ENCODE peak calls at places on chromosomes 16 and 17, in ten cellular contexts. J is left lung; C is heart right ventricle; E is Panc1; R is HAP-1; K is PC-9; I is IMR-90; P is fibroblast of lung; M is naive thymus-derived CD4-positive, alpha-beta T cell; H is testis. N is an unnamed sample. For H3K4me1 and H3K36me3, the result is how much of the 10 kb centered on the place peaks cover.

GRCh38 chr17:34542700-34543336 is 36.6 kb upstream of the TMEM132E start:
- DNase-seq in J (no peak), C (no peak), E (no peak), R (peak), K (peak), I (no peak), P (peak), M (peak), H (peak), N (no peak)

GRCh38 chr17:41689497-41690299 is 1.0 kb downstream of the EIF1 start:
- DNase-seq in J (no peak), C (no peak), E (no peak), R (peak), K (peak), I (peak), P (peak), M (peak), H (peak), N (no peak)

GRCh38 chr16:56916571-56917403 is 15.2 kb upstream of the HERPUD1 start:
- DNase-seq in J (no peak), C (no peak), E (no peak), R (no peak), K (no peak), I (no peak), P (no peak), M (no peak), H (no peak), N (no peak)

GRCh38 chr17:15659663-15660062 is 24.4 kb downstream of the TRIM16 start:
- DNase-seq in J (no peak), C (peak), E (no peak), R (no peak), K (peak), I (no peak), P (peak), M (no peak), H (no peak), N (peak)

GRCh38 chr17:70375406-70375805 is 206.1 kb downstream of the KCNJ2 start:
- DNase-seq in J (no peak), C (no peak), E (no peak), R (no peak), K (no peak), I (no peak), P (no peak), M (no peak), H (no peak), N (no peak)

GRCh38 chr17:50269477-50270429 is 4.5 kb upstream of the TMEM92 start:
- DNase-seq in J (peak), C (peak), E (peak), R (peak), K (peak), I (peak), P (peak), M (peak), H (peak), N (peak)

GRCh38 chr16:85391769-85392583 is 221.1 kb upstream of the GSE1 start:
- DNase-seq in J (peak), C (peak), E (no peak), R (no peak), K (no peak), I (peak), P (no peak), M (no peak), H (peak), N (peak)

GRCh38 chr16:19559242-19559910 is 3.9 kb downstream of the VPS35L start:
- DNase-seq in J (no peak), C (no peak), E (peak), R (peak), K (peak), I (peak), P (peak), M (peak), H (no peak), N (no peak)

GRCh38 chr16:74650966-74651567 is 15.6 kb downstream of the RFWD3 start:
- DNase-seq in J (no peak), C (no peak), E (no peak), R (peak), K (no peak), I (no peak), P (no peak), M (no peak), H (no peak), N (no peak)

GRCh38 chr16:46801428-46802049 is 29.4 kb downstream of the C16orf87 start:
- DNase-seq in J (no peak), C (no peak), E (no peak), R (no peak), K (no peak), I (peak), P (no peak), M (no peak), H (no peak), N (no peak)

GRCh38 chr17:66549731-66550207 is 247.4 kb downstream of the PRKCA start:
- DNase-seq in J (no peak), C (no peak), E (no peak), R (no peak), K (peak), I (peak), P (peak), M (no peak), H (no peak), N (no peak)

GRCh38 chr17:9217151-9218067 is 196.1 kb downstream of the NTN1 start:
- DNase-seq in J (no peak), C (no peak), E (no peak), R (no peak), K (peak), I (peak), P (peak), M (no peak), H (no peak), N (no peak)

GRCh38 chr16:27729516-27730304 is 179.8 kb downstream of the KATNIP start:
- DNase-seq in J (peak), C (no peak), E (no peak), R (no peak), K (no peak), I (peak), P (peak), M (no peak), H (no peak), N (no peak)

GRCh38 chr16:20755238-20755637 is 8.6 kb upstream of the ACSM3 start:
- DNase-seq in J (no peak), C (no peak), E (no peak), R (no peak), K (no peak), I (no peak), P (no peak), M (no peak), H (no peak), N (no peak)

GRCh38 chr16:11868412-11868980 is 17.2 kb upstream of the RSL1D1 start:
- DNase-seq in J (no peak), C (no peak), E (no peak), R (no peak), K (no peak), I (no peak), P (no peak), M (no peak), H (no peak), N (no peak)

GRCh38 chr17:6510321-6511023 is 45.9 kb downstream of the PITPNM3 start:
- DNase-seq in J (no peak), C (no peak), E (no peak), R (no peak), K (no peak), I (peak), P (peak), M (no peak), H (no peak), N (peak)

GRCh38 chr16:27819356-27819755 is 244.2 kb downstream of the GSG1L start:
- DNase-seq in J (no peak), C (no peak), E (no peak), R (no peak), K (no peak), I (no peak), P (no peak), M (no peak), H (no peak), N (peak)

GRCh38 chr16:74320707-74321106 is 24.1 kb downstream of the PSMD7 start:
- DNase-seq in J (no peak), C (no peak), E (no peak), R (no peak), K (no peak), I (no peak), P (no peak), M (no peak), H (peak), N (no peak)

GRCh38 chr17:50169121-50169764 is 3.4 kb downstream of the SGCA start:
- DNase-seq in J (peak), C (peak), E (peak), R (peak), K (peak), I (peak), P (peak), M (peak), H (peak), N (no peak)

GRCh38 chr17:52298881-52299280 is 140.4 kb upstream of the CA10 start:
- DNase-seq in J (no peak), C (no peak), E (no peak), R (no peak), K (no peak), I (no peak), P (no peak), M (no peak), H (no peak), N (no peak)

GRCh38 chr16:56911771-56912541 is 20.0 kb upstream of the HERPUD1 start:
- DNase-seq in J (no peak), C (peak), E (no peak), R (no peak), K (no peak), I (peak), P (peak), M (no peak), H (peak), N (peak)

GRCh38 chr16:52114414-52114813 is 432.5 kb downstream of the TOX3 start:
- DNase-seq in J (no peak), C (no peak), E (no peak), R (no peak), K (no peak), I (no peak), P (peak), M (no peak), H (no peak), N (no peak)

GRCh38 chr16:86406056-86406455 is 104.3 kb upstream of the FOXF1 start:
- DNase-seq in J (no peak), C (no peak), E (no peak), R (no peak), K (no peak), I (peak), P (peak), M (no peak), H (no peak), N (no peak)

GRCh38 chr17:35778641-35779196 is 16.7 kb downstream of the MMP28 start:
- DNase-seq in J (no peak), C (no peak), E (no peak), R (no peak), K (no peak), I (no peak), P (peak), M (no peak), H (no peak), N (no peak)

GRCh38 chr17:18129041-18129502 is 20.5 kb downstream of the MYO15A start:
- DNase-seq in J (no peak), C (no peak), E (no peak), R (no peak), K (peak), I (peak), P (peak), M (no peak), H (peak), N (peak)

GRCh38 chr16:17246974-17247718 is 223.6 kb downstream of the XYLT1 start:
- DNase-seq in J (no peak), C (no peak), E (no peak), R (no peak), K (no peak), I (no peak), P (no peak), M (no peak), H (no peak), N (no peak)

GRCh38 chr16:63617990-63618763 is 1503.7 kb downstream of the CDH11 start:
- DNase-seq in J (peak), C (peak), E (no peak), R (no peak), K (no peak), I (no peak), P (peak), M (no peak), H (peak), N (no peak)

GRCh38 chr16:70701998-70702397 is 16.1 kb upstream of the MTSS2 start:
- DNase-seq in J (no peak), C (no peak), E (no peak), R (no peak), K (no peak), I (no peak), P (no peak), M (no peak), H (no peak), N (no peak)

DNA sequence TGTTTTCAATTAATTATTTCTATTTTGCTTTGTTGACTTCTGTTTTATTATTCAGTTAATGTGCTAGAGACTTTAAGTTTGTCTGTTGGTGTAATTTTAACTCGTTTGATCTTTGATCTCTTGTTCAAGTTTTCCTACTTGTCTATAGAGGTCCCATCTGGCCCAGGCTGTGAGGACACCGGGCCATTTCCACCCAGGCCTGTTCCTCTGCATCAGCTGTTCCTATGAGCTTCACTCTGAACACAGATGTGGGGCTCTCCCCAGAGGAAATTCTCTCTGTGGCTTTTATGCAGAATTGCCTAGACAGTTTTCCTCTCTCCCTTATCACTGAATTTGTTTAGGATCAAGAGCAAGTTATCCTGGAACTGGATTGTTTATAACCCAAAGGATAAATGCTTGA is 44.7 kb downstream of the MYO18A start:
- DNase-seq in J (no peak), C (no peak), E (no peak), R (no peak), K (no peak), I (no peak), P (no peak), M (no peak), H (no peak), N (no peak)
- H3K4me1 ChIP-seq in J (under half), C (half or more), E (under half), R (under half), K (half or more), I (half or more), P (half or more), M (under half), H (under half), N (under half)

GRCh38 chr16:22323998-22324786 is 27.0 kb downstream of the POLR3E start:
- DNase-seq in J (no peak), C (no peak), E (no peak), R (no peak), K (no peak), I (no peak), P (no peak), M (no peak), H (no peak), N (peak)
- H3K36me3 ChIP-seq in J (under half), C (under half), E (under half), R (half or more), K (under half), I (half or more), P (under half), M (under half), H (under half), N (half or more)

DNA sequence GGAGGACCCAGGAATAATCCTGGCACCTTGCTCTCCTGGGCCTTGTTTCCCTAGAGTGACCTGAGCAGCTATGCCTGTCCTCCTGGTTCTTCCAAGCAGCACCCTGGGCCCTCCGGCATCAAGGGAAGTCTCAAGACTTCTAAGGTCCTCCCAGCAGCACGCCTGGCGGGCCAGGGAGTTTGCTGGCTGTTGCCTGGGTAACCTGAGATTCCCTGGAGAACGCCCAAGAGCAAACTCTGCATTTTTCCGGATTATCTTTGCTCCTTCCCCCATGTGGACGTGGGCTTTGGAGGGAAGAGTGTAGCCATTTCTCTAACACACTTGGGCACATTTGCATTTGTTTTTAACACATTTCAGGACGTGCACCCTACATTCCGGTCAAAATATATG is 116.8 kb downstream of the ADCY9 start:
- DNase-seq in J (no peak), C (peak), E (no peak), R (peak), K (no peak), I (peak), P (peak), M (no peak), H (peak), N (no peak)
- H3K4me1 ChIP-seq in J (under half), C (under half), E (under half), R (under half), K (under half), I (under half), P (under half), M (under half), H (under half), N (under half)

DNA sequence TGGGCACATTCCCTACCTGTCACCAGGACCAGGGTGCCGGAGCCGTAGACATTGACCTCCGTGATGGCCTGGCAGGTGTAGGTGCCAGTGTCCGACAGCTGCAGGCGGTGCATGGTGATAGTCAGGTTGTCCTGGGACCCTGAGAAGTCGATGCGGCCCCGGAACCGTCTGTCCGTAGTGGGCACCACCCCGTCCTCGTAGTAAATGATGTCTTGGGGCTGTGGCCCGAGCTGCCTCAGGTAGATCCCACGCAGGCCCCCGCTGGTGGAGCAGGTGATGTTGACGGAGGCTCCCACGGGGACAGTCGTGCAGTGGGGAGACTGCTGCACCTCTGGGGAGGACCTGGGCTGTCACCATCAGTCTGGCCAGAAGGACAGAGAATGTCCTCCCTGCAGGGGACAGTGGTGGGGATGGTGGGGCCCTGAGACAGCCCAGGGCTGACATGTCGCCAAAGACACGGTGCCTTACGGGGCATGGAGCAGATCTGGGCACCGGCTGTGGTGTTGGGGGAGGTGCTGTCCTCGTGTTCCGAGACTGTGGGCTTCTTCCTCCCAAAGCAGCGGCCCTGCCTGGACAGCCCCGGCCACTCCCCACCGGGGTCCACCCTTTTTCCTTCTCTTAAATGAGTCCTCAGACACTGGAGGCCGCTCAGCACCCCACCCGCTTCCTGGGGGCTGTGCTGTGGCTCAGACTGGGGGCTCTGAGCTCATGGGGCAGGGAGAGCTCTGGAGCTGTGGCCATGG is 586 bp downstream of the CD7 start:
- DNase-seq in J (no peak), C (peak), E (no peak), R (no peak), K (no peak), I (no peak), P (no peak), M (no peak), H (no peak), N (no peak)
- H3K36me3 ChIP-seq in J (under half), C (under half), E (under half), R (under half), K (under half), I (under half), P (under half), M (under half), H (under half), N (under half)

GRCh38 chr17:39666231-39666600 is 1.1 kb downstream of the TCAP start:
- DNase-seq in J (no peak), C (no peak), E (no peak), R (no peak), K (no peak), I (no peak), P (no peak), M (no peak), H (no peak), N (no peak)
- H3K4me1 ChIP-seq in J (under half), C (half or more), E (under half), R (under half), K (under half), I (under half), P (under half), M (under half), H (under half), N (under half)

DNA sequence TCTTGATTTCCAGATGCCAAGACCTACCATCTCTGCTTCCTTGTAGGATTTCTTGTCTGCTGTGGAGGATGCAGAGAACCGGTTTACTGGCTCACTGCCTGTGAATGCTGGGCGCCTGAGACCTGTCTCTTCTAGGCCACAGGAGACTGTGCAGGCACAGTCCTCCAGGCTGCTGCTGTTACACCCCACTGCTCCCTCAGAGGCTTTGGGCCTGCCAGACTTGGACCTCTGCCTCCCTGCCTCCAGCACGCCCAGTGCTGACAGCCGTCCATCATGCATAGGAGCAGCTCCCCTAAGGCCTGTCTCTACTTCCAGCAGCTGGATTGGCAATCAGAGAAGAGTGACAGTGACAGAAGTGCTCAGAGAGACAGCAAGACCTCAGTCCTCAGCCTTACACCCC is 6.1 kb downstream of the HROB start:
- DNase-seq in J (peak), C (peak), E (no peak), R (no peak), K (no peak), I (no peak), P (no peak), M (no peak), H (no peak), N (no peak)
- H3K36me3 ChIP-seq in J (under half), C (under half), E (under half), R (half or more), K (under half), I (under half), P (under half), M (under half), H (under half), N (under half)

DNA sequence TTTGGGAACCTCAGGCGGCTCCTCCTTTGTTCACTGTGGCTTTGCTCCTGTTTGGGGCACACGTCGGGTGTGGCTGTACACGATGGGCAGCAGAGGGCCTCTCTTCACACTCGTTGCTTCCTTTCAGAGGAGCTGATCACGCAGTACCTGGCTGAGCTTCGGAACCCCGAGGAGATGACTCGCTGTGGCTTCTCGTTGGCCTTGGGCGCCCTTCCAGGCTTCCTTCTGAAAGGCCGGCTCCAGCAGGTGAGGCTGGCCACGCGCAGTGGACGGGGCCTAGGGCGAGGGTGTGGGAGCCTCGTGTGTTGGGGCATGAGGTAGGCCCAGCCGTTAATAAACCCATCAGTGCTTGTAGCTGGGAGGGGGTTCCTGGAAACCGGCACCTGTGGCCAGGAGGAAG is 85.0 kb upstream of the ZNF750 start:
- DNase-seq in J (peak), C (no peak), E (no peak), R (no peak), K (peak), I (no peak), P (no peak), M (no peak), H (no peak), N (no peak)
- H3K4me1 ChIP-seq in J (under half), C (under half), E (under half), R (under half), K (under half), I (under half), P (under half), M (under half), H (under half), N (under half)

GRCh38 chr17:78992542-78993212 is 13.0 kb upstream of the LGALS3BP start:
- DNase-seq in J (no peak), C (peak), E (no peak), R (no peak), K (no peak), I (no peak), P (no peak), M (no peak), H (peak), N (no peak)
- H3K36me3 ChIP-seq in J (under half), C (under half), E (under half), R (under half), K (under half), I (half or more), P (under half), M (under half), H (under half), N (half or more)

DNA sequence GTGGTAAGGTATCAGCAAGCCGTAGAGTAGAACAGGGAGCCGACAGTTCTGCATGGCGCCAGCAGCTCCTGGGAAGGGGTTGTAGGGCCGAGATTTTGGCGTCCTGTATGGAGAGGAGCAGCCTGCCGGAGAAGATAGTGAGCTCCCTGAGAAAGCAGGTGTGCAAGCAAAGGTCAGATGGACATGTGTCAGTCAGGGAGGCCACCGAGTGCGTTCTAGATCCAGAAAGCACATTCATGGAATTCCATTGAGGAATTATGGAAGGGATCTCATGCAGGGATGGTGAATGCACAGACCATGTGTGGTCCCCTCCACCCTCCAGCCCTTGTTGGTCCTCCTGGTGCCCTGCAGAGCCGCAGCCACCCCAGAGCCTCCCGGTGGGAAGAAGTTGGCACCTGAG is 33.7 kb downstream of the CMIP start:
- DNase-seq in J (no peak), C (no peak), E (no peak), R (no peak), K (no peak), I (no peak), P (no peak), M (no peak), H (no peak), N (no peak)
- H3K4me1 ChIP-seq in J (under half), C (half or more), E (under half), R (under half), K (under half), I (under half), P (under half), M (under half), H (under half), N (half or more)

N was measured in upper lobe of right lung.